ENCODE peak calls at places on chromosomes 12 and 14, in five cellular contexts. R, M, O, J and A are unnamed samples.

GRCh38 chr14:22560638-22561365 is 28.2 kb downstream of the DAD1 start:
- DNase-seq in M (peak; percentile 85), R (no peak), J (no peak), O (peak; percentile 19), A (no peak)

GRCh38 chr12:84814664-84815245 is 97.8 kb downstream of the SLC6A15 start:
- DNase-seq in J (no peak), R (no peak), O (no peak), M (no peak), A (no peak)

GRCh38 chr14:105378873-105379685 is 19.3 kb upstream of the TEX22 start:
- DNase-seq in O (no peak), J (no peak), M (no peak), R (no peak), A (no peak)

GRCh38 chr14:71381814-71382213 is 474.6 kb downstream of the PCNX1 start:
- DNase-seq in R (no peak), J (no peak), O (no peak), M (no peak), A (no peak)

GRCh38 chr12:5379737-5380496 is 52.0 kb upstream of the NTF3 start:
- DNase-seq in R (no peak), M (no peak), O (no peak), J (peak; percentile 13), A (no peak)

GRCh38 chr12:66735275-66735674 is 56.4 kb upstream of the GRIP1 start:
- DNase-seq in J (no peak), O (no peak), M (no peak), R (no peak), A (no peak)

GRCh38 chr12:31518680-31519227 is 72.2 kb downstream of the DENND5B start:
- DNase-seq in R (peak; percentile 43), J (no peak), M (peak; percentile 10), O (no peak), A (no peak)

GRCh38 chr12:131375972-131376345 is 334.9 kb upstream of the SFSWAP start:
- DNase-seq in O (no peak), J (no peak), M (no peak), R (no peak), A (no peak)

GRCh38 chr14:29810657-29811056 is 117.0 kb downstream of the PRKD1 start:
- DNase-seq in J (no peak), M (no peak), R (no peak), O (no peak), A (no peak)

GRCh38 chr14:67358914-67359313 is 690 bp downstream of the ATP6V1D start:
- DNase-seq in M (no peak), J (no peak), O (no peak), R (no peak), A (no peak)

GRCh38 chr14:67359775-67360468 is at the start of the genes ATP6V1D and EIF2S1:
- DNase-seq in M (peak; percentile 98), O (peak; percentile 89), J (peak; percentile 98), R (peak; percentile 96), A (peak; percentile 91)

GRCh38 chr14:67359319-67359774 is 257 bp downstream of the ATP6V1D start:
- DNase-seq in O (peak; percentile 16), J (no peak), M (peak; percentile 3), R (no peak), A (no peak)

GRCh38 chr14:67360469-67361206 is 510 bp downstream of the EIF2S1 start:
- DNase-seq in M (peak; percentile 5), J (no peak), O (no peak), R (no peak), A (no peak)

GRCh38 chr14:67357583-67358354 is 1.8 kb downstream of the ATP6V1D start:
- DNase-seq in J (no peak), R (no peak), M (no peak), O (peak; percentile 18), A (no peak)
- TF ChIP-seq GABPA in J (no peak), R (no peak), M (no peak), O (no peak), A (no peak)

GRCh38 chr12:68098939-68099338 is 60.6 kb downstream of the IFNG start:
- DNase-seq in R (no peak), M (no peak), J (no peak), O (no peak), A (no peak)
- TF ChIP-seq GABPA in R (no peak), M (no peak), J (no peak), O (no peak), A (no peak)

GRCh38 chr12:45231515-45232145 is 15.7 kb downstream of the ANO6 start:
- DNase-seq in R (no peak), O (no peak), J (no peak), M (peak; percentile 65), A (no peak)

GRCh38 chr12:45235087-45236025 is 19.5 kb downstream of the ANO6 start:
- DNase-seq in O (no peak), J (no peak), M (peak; percentile 16), R (no peak), A (peak; percentile 27)

GRCh38 chr12:45234134-45234865 is 18.4 kb downstream of the ANO6 start:
- DNase-seq in M (peak; percentile 92), J (no peak), O (peak; percentile 47), R (peak; percentile 33), A (no peak)

GRCh38 chr12:45232146-45232731 is 16.3 kb downstream of the ANO6 start:
- DNase-seq in J (no peak), O (no peak), R (no peak), M (no peak), A (no peak)

DNA sequence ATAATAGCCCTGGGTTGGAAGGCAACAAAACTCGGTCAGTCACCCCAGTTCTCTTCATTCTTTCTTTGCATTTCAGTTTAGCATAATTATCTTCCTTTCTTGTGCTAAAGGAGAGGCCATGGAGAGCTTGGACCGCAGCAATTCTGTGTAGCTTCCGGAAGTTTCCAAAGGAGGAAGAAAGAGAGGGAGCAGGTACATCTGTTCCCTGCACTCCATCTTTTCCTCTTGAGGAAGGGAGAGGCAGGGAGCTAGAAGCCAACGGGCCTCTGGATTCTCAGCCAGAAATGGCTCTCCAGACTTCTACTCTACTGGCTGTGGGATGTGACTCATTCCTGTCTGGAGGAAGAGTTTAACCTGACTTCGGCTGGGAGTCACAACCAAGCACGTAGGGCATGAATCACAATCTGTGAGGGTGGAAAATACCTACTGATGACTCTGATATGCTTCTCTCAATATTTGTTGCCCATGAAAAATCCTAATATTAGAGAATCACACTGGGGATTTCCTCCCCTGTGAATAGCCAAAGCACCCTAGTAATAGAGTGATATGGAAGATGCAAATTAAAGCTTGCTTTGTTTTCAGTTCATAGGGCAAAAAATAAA is 17.0 kb downstream of the ANO6 start:
- DNase-seq in O (peak; percentile 26), M (peak; percentile 66), R (no peak), J (peak; percentile 51), A (no peak)
- TF ChIP-seq GABPA in O (no peak), M (no peak), R (peak; percentile 15), J (no peak), A (no peak)

GRCh38 chr14:76352639-76353281 is 23.2 kb upstream of the ESRRB start:
- DNase-seq in O (peak; percentile 10), R (peak; percentile 90), M (peak; percentile 43), J (peak; percentile 4), A (peak; percentile 3)

GRCh38 chr14:76351941-76352340 is 24.0 kb upstream of the ESRRB start:
- DNase-seq in O (no peak), J (no peak), R (no peak), M (no peak), A (no peak)

GRCh38 chr14:76349993-76350392 is 25.9 kb upstream of the ESRRB start:
- DNase-seq in M (no peak), J (no peak), R (no peak), O (no peak), A (no peak)

GRCh38 chr14:76348898-76349297 is 27.0 kb upstream of the ESRRB start:
- DNase-seq in M (no peak), O (no peak), R (peak; percentile 55), J (no peak), A (no peak)

GRCh38 chr14:76350671-76351070 is 25.3 kb upstream of the ESRRB start:
- DNase-seq in J (no peak), O (no peak), M (no peak), R (no peak), A (no peak)
- TF ChIP-seq GABPA in J (no peak), O (no peak), M (no peak), R (no peak), A (no peak)

GRCh38 chr14:91303091-91303923 is 58.8 kb upstream of the GPR68 start:
- DNase-seq in J (no peak), O (peak; percentile 97), M (peak; percentile 28), R (peak; percentile 80), A (peak; percentile 31)
- TF ChIP-seq GABPA in J (no peak), O (no peak), M (no peak), R (no peak), A (no peak)

GRCh38 chr12:46165191-46165590 is 103.7 kb downstream of the SLC38A1 start:
- DNase-seq in M (no peak), O (no peak), J (no peak), R (no peak), A (no peak)
- TF ChIP-seq GABPA in M (no peak), O (no peak), J (no peak), R (no peak), A (no peak)

DNA sequence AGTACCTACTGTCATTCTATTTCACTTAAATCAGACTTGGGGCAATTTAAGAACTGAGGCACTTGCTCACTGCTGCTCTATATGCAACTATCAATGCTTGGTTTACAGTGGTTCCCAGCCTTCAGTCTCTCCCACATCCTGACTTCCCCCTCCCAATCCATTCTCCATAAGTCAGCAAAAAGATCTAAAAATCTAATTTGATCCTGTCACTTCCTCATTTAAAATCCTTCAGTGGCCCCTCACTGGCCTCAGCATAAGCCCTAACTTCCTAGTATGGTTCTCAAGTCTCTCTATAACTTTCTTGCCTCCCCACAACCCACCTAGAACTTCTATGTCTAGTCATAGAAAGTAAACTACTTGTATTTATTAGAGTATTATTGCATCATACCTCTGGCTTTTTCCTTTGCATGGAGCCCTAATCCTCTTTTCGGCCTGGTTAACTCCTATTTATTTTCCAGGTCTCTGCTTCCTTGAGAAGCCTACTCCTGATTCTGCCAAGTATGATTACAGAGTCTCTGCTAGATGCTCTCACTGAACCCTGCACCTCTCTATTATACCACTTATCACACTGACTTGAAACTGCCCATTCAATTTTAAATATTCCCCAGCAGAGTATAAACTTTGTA is 130.6 kb downstream of the RALGAPA1 start:
- DNase-seq in R (no peak), O (no peak), J (no peak), M (no peak), A (peak; percentile 18)
- TF ChIP-seq GABPA in R (no peak), O (no peak), J (no peak), M (no peak), A (no peak)

GRCh38 chr12:27899151-27899661 is 73.3 kb downstream of the PTHLH start:
- DNase-seq in O (no peak), R (no peak), J (no peak), M (peak; percentile 81), A (no peak)
- TF ChIP-seq GABPA in O (no peak), R (no peak), J (no peak), M (no peak), A (no peak)

GRCh38 chr14:24273422-24273998 is 2.1 kb upstream of the RABGGTA start:
- DNase-seq in R (peak; percentile 40), J (no peak), O (no peak), M (peak; percentile 60), A (peak; percentile 28)
- TF ChIP-seq GABPA in R (no peak), J (no peak), O (no peak), M (no peak), A (no peak)